ENCODE peak calls at places on chromosomes 1 and 21, in seven cellular contexts. One of them, this sample, is unnamed.

GRCh38 chr1:2020310-2020655 is 1.1 kb downstream of the GABRD start:
- DNase-seq in tibial nerve: no peak
- DNase-seq in breast epithelium: no peak
- DNase-seq in heart left ventricle: no peak
- DNase-seq in IMR-90: no peak
- DNase-seq in uterus: no peak
- DNase-seq in stomach: no peak
- DNase-seq in this sample: no peak

GRCh38 chr21:15139881-15140280 is 75.1 kb upstream of the NRIP1 start:
- DNase-seq in tibial nerve: no peak
- DNase-seq in breast epithelium: no peak
- DNase-seq in heart left ventricle: no peak
- DNase-seq in IMR-90: no peak
- DNase-seq in uterus: no peak
- DNase-seq in stomach: no peak
- DNase-seq in this sample: no peak

GRCh38 chr1:216721878-216722277 is 1.4 kb downstream of the ESRRG start:
- DNase-seq in tibial nerve: no peak
- DNase-seq in breast epithelium: no peak
- DNase-seq in heart left ventricle: no peak
- DNase-seq in IMR-90: no peak
- DNase-seq in uterus: no peak
- DNase-seq in stomach: no peak
- DNase-seq in this sample: no peak

GRCh38 chr1:184287001-184287400 is 99.8 kb upstream of the C1orf21 start:
- DNase-seq in tibial nerve: no peak
- DNase-seq in breast epithelium: no peak
- DNase-seq in heart left ventricle: no peak
- DNase-seq in IMR-90: peak
- DNase-seq in uterus: no peak
- DNase-seq in stomach: no peak
- DNase-seq in this sample: no peak

GRCh38 chr1:47627016-47627415 is 189.2 kb downstream of the FOXD2 start:
- DNase-seq in tibial nerve: no peak
- DNase-seq in breast epithelium: peak
- DNase-seq in heart left ventricle: no peak
- DNase-seq in IMR-90: no peak
- DNase-seq in uterus: no peak
- DNase-seq in stomach: peak
- DNase-seq in this sample: no peak

GRCh38 chr1:11280719-11281376 is 7.8 kb downstream of the UBIAD1 start:
- DNase-seq in tibial nerve: no peak
- DNase-seq in breast epithelium: no peak
- DNase-seq in heart left ventricle: no peak
- DNase-seq in IMR-90: no peak
- DNase-seq in uterus: no peak
- DNase-seq in stomach: no peak
- DNase-seq in this sample: no peak

GRCh38 chr1:210523830-210524229 is 195.1 kb downstream of the HHAT start:
- DNase-seq in tibial nerve: no peak
- DNase-seq in breast epithelium: no peak
- DNase-seq in heart left ventricle: no peak
- DNase-seq in IMR-90: no peak
- DNase-seq in uterus: no peak
- DNase-seq in stomach: no peak
- DNase-seq in this sample: no peak

GRCh38 chr1:180527270-180527669 is 24.9 kb upstream of the ACBD6 start:
- DNase-seq in tibial nerve: no peak
- DNase-seq in breast epithelium: no peak
- DNase-seq in heart left ventricle: no peak
- DNase-seq in IMR-90: peak
- DNase-seq in uterus: no peak
- DNase-seq in stomach: no peak
- DNase-seq in this sample: no peak

GRCh38 chr1:166902279-166902678 is 26.2 kb upstream of the TADA1 start:
- DNase-seq in tibial nerve: no peak
- DNase-seq in breast epithelium: no peak
- DNase-seq in heart left ventricle: no peak
- DNase-seq in IMR-90: peak
- DNase-seq in uterus: no peak
- DNase-seq in stomach: no peak
- DNase-seq in this sample: no peak

GRCh38 chr1:8018492-8019228 is 7.4 kb downstream of the ERRFI1 start:
- DNase-seq in tibial nerve: no peak
- DNase-seq in breast epithelium: no peak
- DNase-seq in heart left ventricle: no peak
- DNase-seq in IMR-90: no peak
- DNase-seq in uterus: no peak
- DNase-seq in stomach: no peak
- DNase-seq in this sample: no peak

GRCh38 chr1:109498161-109498801 is 4.4 kb downstream of the CYB561D1 start:
- DNase-seq in tibial nerve: no peak
- DNase-seq in breast epithelium: no peak
- DNase-seq in heart left ventricle: no peak
- DNase-seq in IMR-90: peak
- DNase-seq in uterus: no peak
- DNase-seq in stomach: no peak
- DNase-seq in this sample: no peak
- TF ChIP-seq CTCF in tibial nerve: peak
- TF ChIP-seq CTCF in breast epithelium: peak
- TF ChIP-seq CTCF in heart left ventricle: peak
- TF ChIP-seq CTCF in IMR-90: peak
- TF ChIP-seq CTCF in uterus: peak
- TF ChIP-seq CTCF in stomach: peak
- TF ChIP-seq CTCF in this sample: no peak

DNA sequence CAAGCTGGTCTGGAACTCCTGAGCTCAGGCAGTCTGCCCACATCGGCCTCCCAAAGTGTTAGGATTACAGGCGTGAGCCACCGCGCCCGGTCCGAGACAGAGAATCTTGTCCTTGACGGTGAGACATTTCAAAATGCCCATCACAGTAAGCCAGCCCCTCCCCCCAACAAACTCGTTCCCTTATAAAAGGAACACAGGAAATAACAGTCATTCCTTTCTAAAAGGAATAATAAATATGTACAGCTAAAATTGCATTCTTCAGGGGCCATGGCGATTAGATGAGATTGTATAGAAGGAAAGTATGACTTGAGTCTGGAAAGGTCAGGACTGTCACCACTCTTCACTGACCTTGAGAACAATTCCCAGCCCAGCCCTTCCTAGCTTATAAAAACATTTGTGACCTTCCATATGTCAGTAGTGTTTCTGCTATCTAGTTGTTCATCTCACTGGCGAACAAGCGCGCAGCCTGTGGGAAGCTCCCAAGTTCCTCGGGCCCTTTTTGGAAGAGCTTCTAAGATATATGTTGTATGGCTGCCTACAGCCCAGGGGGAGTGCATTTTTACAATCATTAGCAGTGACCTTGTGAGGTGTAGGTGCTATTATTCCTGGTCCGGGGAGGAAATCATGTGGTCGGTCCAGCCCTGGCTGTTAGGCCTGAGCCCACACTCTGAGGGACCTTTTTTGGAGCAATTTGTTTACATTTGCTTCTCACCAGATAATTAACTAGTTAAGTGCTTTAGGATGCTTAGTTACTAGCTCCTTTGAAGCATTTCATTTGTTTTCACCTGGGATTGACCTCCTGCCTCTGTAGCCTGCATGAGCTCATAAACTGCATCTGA is 8.7 kb downstream of the SZRD1 start:
- DNase-seq in tibial nerve: no peak
- DNase-seq in breast epithelium: no peak
- DNase-seq in heart left ventricle: no peak
- DNase-seq in IMR-90: peak
- DNase-seq in uterus: no peak
- DNase-seq in stomach: no peak
- DNase-seq in this sample: no peak
- TF ChIP-seq POLR2A in tibial nerve: no peak
- TF ChIP-seq POLR2A in breast epithelium: no peak
- TF ChIP-seq POLR2A in heart left ventricle: no peak
- TF ChIP-seq POLR2A in IMR-90: no peak
- TF ChIP-seq POLR2A in uterus: no peak
- TF ChIP-seq POLR2A in stomach: no peak
- TF ChIP-seq POLR2A in this sample: no peak

DNA sequence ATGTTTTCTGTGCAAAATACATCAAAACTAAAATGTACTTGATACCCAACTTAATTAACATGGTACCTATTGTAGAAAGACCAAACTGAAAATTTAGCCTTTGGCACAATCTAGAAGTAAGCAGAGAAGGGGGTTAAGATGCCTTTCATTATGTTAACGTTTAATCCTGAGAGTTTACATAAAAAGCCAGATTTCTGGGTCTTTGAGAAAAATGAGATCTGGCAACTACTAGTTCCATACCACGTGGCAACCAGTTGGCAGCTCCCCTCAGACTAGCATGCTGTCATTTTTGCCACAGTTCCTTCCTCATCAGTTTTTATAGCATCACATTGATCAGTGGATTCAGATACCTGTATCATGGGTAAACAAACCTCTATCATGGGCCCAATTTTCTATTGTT is 1.5 kb downstream of the RO60 start:
- DNase-seq in tibial nerve: no peak
- DNase-seq in breast epithelium: no peak
- DNase-seq in heart left ventricle: no peak
- DNase-seq in IMR-90: peak
- DNase-seq in uterus: no peak
- DNase-seq in stomach: no peak
- DNase-seq in this sample: no peak
- H3K4me3 ChIP-seq in tibial nerve: peak
- H3K4me3 ChIP-seq in breast epithelium: no peak
- H3K4me3 ChIP-seq in heart left ventricle: peak
- H3K4me3 ChIP-seq in IMR-90: peak
- H3K4me3 ChIP-seq in uterus: peak
- H3K4me3 ChIP-seq in stomach: peak
- H3K4me3 ChIP-seq in this sample: no peak

GRCh38 chr21:41367598-41368360 is 6.0 kb downstream of the MX2 start:
- DNase-seq in tibial nerve: no peak
- DNase-seq in breast epithelium: no peak
- DNase-seq in heart left ventricle: no peak
- DNase-seq in IMR-90: no peak
- DNase-seq in uterus: no peak
- DNase-seq in stomach: no peak
- DNase-seq in this sample: no peak

GRCh38 chr21:41368361-41369104 is 6.7 kb downstream of the MX2 start:
- DNase-seq in tibial nerve: no peak
- DNase-seq in breast epithelium: no peak
- DNase-seq in heart left ventricle: no peak
- DNase-seq in IMR-90: no peak
- DNase-seq in uterus: no peak
- DNase-seq in stomach: no peak
- DNase-seq in this sample: no peak

GRCh38 chr21:41370840-41371697 is 9.2 kb downstream of the MX2 start:
- DNase-seq in tibial nerve: no peak
- DNase-seq in breast epithelium: no peak
- DNase-seq in heart left ventricle: no peak
- DNase-seq in IMR-90: no peak
- DNase-seq in uterus: peak
- DNase-seq in stomach: no peak
- DNase-seq in this sample: no peak

GRCh38 chr21:41369915-41370839 is 8.3 kb downstream of the MX2 start:
- DNase-seq in tibial nerve: no peak
- DNase-seq in breast epithelium: no peak
- DNase-seq in heart left ventricle: no peak
- DNase-seq in IMR-90: no peak
- DNase-seq in uterus: peak
- DNase-seq in stomach: peak
- DNase-seq in this sample: no peak

DNA sequence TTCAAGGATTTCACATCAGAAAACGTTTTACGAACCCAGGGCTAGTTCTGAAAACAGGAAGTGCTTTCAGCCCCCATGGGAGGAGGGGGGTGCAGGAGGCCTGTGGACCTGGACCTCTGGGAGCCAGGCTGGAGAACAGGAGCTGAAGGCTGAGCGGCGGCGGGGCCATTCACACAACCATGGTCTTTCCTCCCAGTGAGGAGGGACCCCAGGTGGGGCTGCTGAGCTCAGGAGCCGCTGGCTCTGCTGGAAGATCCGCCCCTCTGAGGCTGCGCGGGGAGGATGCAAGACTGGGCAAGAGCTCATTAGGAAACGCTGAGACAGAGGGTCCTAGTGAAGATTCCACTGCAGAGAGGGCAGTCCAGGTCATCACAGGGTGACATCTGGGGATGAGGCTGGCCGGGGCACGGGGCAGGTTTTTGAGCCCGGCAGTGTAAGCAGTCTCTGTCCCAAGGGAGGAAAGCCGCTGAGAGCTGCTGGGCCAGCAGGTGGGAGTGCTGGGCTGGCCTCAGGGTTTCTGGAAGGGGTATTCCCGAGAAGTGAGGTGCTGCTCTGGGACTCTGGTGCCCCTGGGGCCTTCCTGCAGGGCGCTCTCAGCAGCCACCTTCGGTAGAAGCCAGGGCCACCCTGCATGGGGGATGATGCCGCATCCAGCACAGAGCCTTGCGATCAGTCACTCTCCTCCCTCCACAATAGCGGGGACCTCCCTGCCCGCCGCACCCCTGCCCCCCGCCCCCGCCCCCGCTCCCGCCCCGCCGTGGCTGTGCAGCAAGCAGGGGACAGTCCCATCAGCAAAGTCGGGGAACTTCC is 7.5 kb downstream of the MX2 start:
- DNase-seq in tibial nerve: no peak
- DNase-seq in breast epithelium: no peak
- DNase-seq in heart left ventricle: peak
- DNase-seq in IMR-90: no peak
- DNase-seq in uterus: no peak
- DNase-seq in stomach: no peak
- DNase-seq in this sample: no peak
- TF ChIP-seq CTCF in tibial nerve: no peak
- TF ChIP-seq CTCF in breast epithelium: no peak
- TF ChIP-seq CTCF in heart left ventricle: no peak
- TF ChIP-seq CTCF in IMR-90: no peak
- TF ChIP-seq CTCF in uterus: no peak
- TF ChIP-seq CTCF in stomach: no peak
- TF ChIP-seq CTCF in this sample: no peak

GRCh38 chr1:58816747-58817221 is 32.9 kb upstream of the JUN start:
- DNase-seq in tibial nerve: no peak
- DNase-seq in breast epithelium: no peak
- DNase-seq in heart left ventricle: no peak
- DNase-seq in IMR-90: peak
- DNase-seq in uterus: no peak
- DNase-seq in stomach: no peak
- DNase-seq in this sample: no peak
- TF ChIP-seq POLR2A in tibial nerve: no peak
- TF ChIP-seq POLR2A in breast epithelium: no peak
- TF ChIP-seq POLR2A in heart left ventricle: no peak
- TF ChIP-seq POLR2A in IMR-90: no peak
- TF ChIP-seq POLR2A in uterus: no peak
- TF ChIP-seq POLR2A in stomach: no peak
- TF ChIP-seq POLR2A in this sample: no peak

This sample was measured in prostate gland.